ENCODE peak calls at places on chromosomes 7 and 10, in seven cellular contexts. M is endothelial cell of umbilical vein; Z is cardiac fibroblast; D is HL-60; S is BE2C; A is stomach; E is CD8-positive, alpha-beta T cell. J is an unnamed sample.

GRCh38 chr7:23333671-23334246 is 34.6 kb downstream of the MALSU1 start:
- DNase-seq in M (peak), Z (peak), D (no peak), S (no peak), A (no peak), E (no peak), J (peak)

GRCh38 chr7:8747338-8747737 is 313.9 kb downstream of the NXPH1 start:
- DNase-seq in M (no peak), Z (no peak), D (no peak), S (no peak), A (no peak), E (no peak), J (no peak)

GRCh38 chr10:131730771-131731497 is 169.9 kb upstream of the PPP2R2D start:
- DNase-seq in M (no peak), Z (no peak), D (no peak), S (no peak), A (peak), E (peak), J (no peak)

GRCh38 chr7:124924906-124925305 is 4.7 kb downstream of the POT1 start:
- DNase-seq in M (no peak), Z (peak), D (no peak), S (no peak), A (no peak), E (no peak), J (no peak)

GRCh38 chr10:125144209-125144608 is 16.2 kb downstream of the CTBP2 start:
- DNase-seq in M (no peak), Z (no peak), D (no peak), S (no peak), A (no peak), E (no peak), J (no peak)

GRCh38 chr10:126062132-126063032 is 166.0 kb downstream of the FANK1 start:
- DNase-seq in M (peak), Z (peak), D (no peak), S (peak), A (peak), E (no peak), J (peak)

GRCh38 chr10:22479419-22479818 is 134.1 kb downstream of the SPAG6 start:
- DNase-seq in M (no peak), Z (no peak), D (no peak), S (no peak), A (no peak), E (no peak), J (no peak)

GRCh38 chr10:70132098-70133029 is at the start of gene AIFM2:
- DNase-seq in M (peak), Z (peak), D (no peak), S (peak), A (peak), E (peak), J (no peak)

GRCh38 chr7:143257501-143257900 is 5.7 kb upstream of the GSTK1 start:
- DNase-seq in M (no peak), Z (no peak), D (no peak), S (no peak), A (no peak), E (no peak), J (no peak)

GRCh38 chr10:58393317-58393716 is 8.1 kb downstream of the TFAM start:
- DNase-seq in M (peak), Z (peak), D (no peak), S (no peak), A (no peak), E (no peak), J (no peak)

GRCh38 chr7:48144291-48144768 is 26.9 kb upstream of the ABCA13 start:
- DNase-seq in M (no peak), Z (no peak), D (no peak), S (no peak), A (no peak), E (no peak), J (no peak)

GRCh38 chr7:142248-142955 is 50.0 kb upstream of the FAM20C start:
- DNase-seq in M (no peak), Z (peak), D (no peak), S (no peak), A (peak), E (no peak), J (no peak)

GRCh38 chr10:132941640-132942051 is 724 bp downstream of the CFAP46 start:
- DNase-seq in M (no peak), Z (no peak), D (no peak), S (no peak), A (no peak), E (no peak), J (no peak)
- H3K4me3 ChIP-seq in M (peak), Z (peak), D (no peak), S (no peak), A (peak), E (no peak), J (peak)

DNA sequence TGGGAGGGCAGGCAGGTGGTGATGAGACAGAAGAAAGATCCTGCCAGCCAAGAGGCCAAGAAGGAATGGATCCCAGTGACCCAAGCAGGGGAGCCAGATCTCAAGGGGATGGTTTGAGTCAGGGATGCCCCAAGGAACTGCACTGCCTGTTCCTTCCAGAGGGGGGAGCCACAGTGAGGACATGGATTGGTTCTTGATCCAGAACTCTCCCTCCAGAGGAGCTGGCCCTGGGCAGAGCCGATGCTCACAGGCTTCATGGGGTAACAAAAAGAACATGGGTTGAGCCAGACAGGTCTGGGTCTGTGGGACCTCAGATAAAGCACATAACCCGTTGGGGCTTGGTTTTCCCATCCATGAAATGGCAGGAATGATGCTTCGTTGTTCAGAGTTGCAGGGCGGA is 4.6 kb upstream of the DENND2A start:
- DNase-seq in M (no peak), Z (no peak), D (no peak), S (peak), A (no peak), E (no peak), J (no peak)
- TF ChIP-seq CTCF in M (peak), Z (peak), D (no peak), S (peak), A (no peak), E (no peak), J (peak)

GRCh38 chr7:70700055-70700934 is 431.6 kb upstream of the GALNT17 start:
- DNase-seq in M (no peak), Z (no peak), D (no peak), S (no peak), A (no peak), E (no peak), J (no peak)
- H3K4me3 ChIP-seq in M (no peak), Z (no peak), D (no peak), S (no peak), A (no peak), E (no peak), J (no peak)

GRCh38 chr7:155862516-155863257 is 50.4 kb upstream of the SHH start:
- DNase-seq in M (no peak), Z (no peak), D (no peak), S (no peak), A (peak), E (peak), J (no peak)
- TF ChIP-seq CTCF in M (no peak), Z (peak), D (peak), S (peak), A (no peak), E (no peak), J (no peak)

GRCh38 chr10:132788831-132789219 is 2.9 kb upstream of the NKX6-2 start:
- DNase-seq in M (no peak), Z (no peak), D (no peak), S (no peak), A (no peak), E (no peak), J (no peak)
- H3K4me3 ChIP-seq in M (no peak), Z (no peak), D (no peak), S (no peak), A (no peak), E (no peak), J (no peak)

GRCh38 chr10:113519616-113520015 is 33.2 kb upstream of the HABP2 start:
- DNase-seq in M (no peak), Z (no peak), D (no peak), S (no peak), A (peak), E (no peak), J (no peak)
- TF ChIP-seq CTCF in M (no peak), Z (no peak), D (no peak), S (no peak), A (no peak), E (no peak), J (no peak)

DNA sequence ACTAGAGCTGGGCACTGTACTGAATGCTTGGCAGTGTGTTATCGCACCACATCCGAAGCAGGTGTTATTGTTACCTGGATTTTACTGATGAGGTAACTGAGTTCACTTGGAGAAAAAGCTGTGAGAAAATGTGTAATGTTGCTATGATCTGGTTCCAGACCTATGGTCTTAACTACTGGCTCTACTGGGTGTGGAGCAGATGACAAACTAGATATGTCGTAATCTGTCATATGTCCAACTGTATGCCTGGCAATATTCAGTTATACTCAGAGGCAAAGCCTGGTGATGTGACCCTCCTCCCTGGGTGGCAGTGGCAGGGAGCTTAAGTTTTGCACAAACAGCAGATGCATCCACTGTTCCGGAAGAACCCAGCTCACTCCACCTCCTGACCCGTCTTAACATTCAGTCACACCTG is 23.5 kb downstream of the SCD start:
- DNase-seq in M (no peak), Z (no peak), D (peak), S (peak), A (no peak), E (no peak), J (no peak)
- H3K4me3 ChIP-seq in M (no peak), Z (no peak), D (peak), S (no peak), A (no peak), E (no peak), J (no peak)